ENCODE peak calls at places on chromosomes 4 and X, in nine cellular contexts. T is transverse colon, B is uterus, U is AG04450, E is RWPE1, J is coronary artery, M is nephron progenitor cell, L is lower lobe of right lung, G is fibroblast of mammary gland. R is an unnamed sample.

GRCh38 chrX:12469296-12469695 is 321.9 kb upstream of the PRPS2 start:
- DNase-seq in M (no peak), T (no peak), G (peak; percentile 4), L (no peak), J (no peak), U (no peak), E (no peak), B (no peak), R (no peak)

GRCh38 chr4:20254517-20255250 is 3.0 kb downstream of the SLIT2 start:
- DNase-seq in J (no peak), L (peak; percentile 46), B (peak; percentile 36), T (no peak), E (no peak), M (peak; percentile 75), U (no peak), G (no peak), R (peak; percentile 86)

GRCh38 chr4:108611360-108611759 is 9.0 kb upstream of the RPL34 start:
- DNase-seq in U (no peak), E (no peak), J (no peak), B (no peak), M (peak; percentile 20), L (no peak), G (peak; percentile 43), T (no peak), R (no peak)

GRCh38 chr4:117093581-117093980 is 8.2 kb upstream of the TRAM1L1 start:
- DNase-seq in G (peak; percentile 14), T (no peak), U (no peak), B (no peak), L (no peak), J (no peak), E (no peak), M (no peak), R (no peak)

GRCh38 chrX:105190252-105190853 is 30.1 kb downstream of the TEX13A start:
- DNase-seq in G (peak; percentile 41), J (no peak), U (no peak), M (peak; percentile 30), E (no peak), T (peak; percentile 10), B (no peak), L (no peak), R (no peak)

GRCh38 chr4:75673027-75673958 is at the start of gene G3BP2:
- DNase-seq in G (peak; percentile 98), B (peak; percentile 97), U (peak; percentile 95), E (peak; percentile 99), L (peak; percentile 99), T (peak; percentile 99), M (peak; percentile 95), J (peak; percentile 99), R (peak; percentile 98)

GRCh38 chr4:128525387-128525786 is 237.8 kb upstream of the PGRMC2 start:
- DNase-seq in M (no peak), E (no peak), J (no peak), G (peak; percentile 80), T (no peak), L (no peak), B (no peak), U (no peak), R (no peak)

GRCh38 chr4:177802665-177803064 is 360.4 kb upstream of the AGA start:
- DNase-seq in U (no peak), B (no peak), E (no peak), T (no peak), G (no peak), L (no peak), M (no peak), J (no peak), R (no peak)

GRCh38 chrX:29890646-29891200 is 324.6 kb upstream of the MAGEB2 start:
- DNase-seq in M (no peak), G (no peak), J (no peak), E (no peak), U (no peak), T (no peak), B (no peak), L (no peak), R (no peak)

GRCh38 chrX:9829308-9830267 is 43.4 kb downstream of the SHROOM2 start:
- DNase-seq in G (peak; percentile 56), B (no peak), L (no peak), E (peak; percentile 73), T (no peak), U (no peak), M (no peak), J (no peak), R (no peak)

GRCh38 chr4:101348367-101348827 is 1.1 kb upstream of the PPP3CA start:
- DNase-seq in U (no peak), M (no peak), B (no peak), T (no peak), E (no peak), J (no peak), L (no peak), G (no peak), R (peak; percentile 84)

GRCh38 chr4:127425202-127425845 is 207.4 kb upstream of the INTU start:
- DNase-seq in E (no peak), M (no peak), G (no peak), T (no peak), L (no peak), J (no peak), U (no peak), B (no peak), R (no peak)

GRCh38 chr4:146494143-146494542 is 27.6 kb downstream of the SLC10A7 start:
- DNase-seq in U (no peak), G (no peak), T (no peak), M (no peak), B (no peak), E (no peak), L (no peak), J (no peak), R (no peak)

DNA sequence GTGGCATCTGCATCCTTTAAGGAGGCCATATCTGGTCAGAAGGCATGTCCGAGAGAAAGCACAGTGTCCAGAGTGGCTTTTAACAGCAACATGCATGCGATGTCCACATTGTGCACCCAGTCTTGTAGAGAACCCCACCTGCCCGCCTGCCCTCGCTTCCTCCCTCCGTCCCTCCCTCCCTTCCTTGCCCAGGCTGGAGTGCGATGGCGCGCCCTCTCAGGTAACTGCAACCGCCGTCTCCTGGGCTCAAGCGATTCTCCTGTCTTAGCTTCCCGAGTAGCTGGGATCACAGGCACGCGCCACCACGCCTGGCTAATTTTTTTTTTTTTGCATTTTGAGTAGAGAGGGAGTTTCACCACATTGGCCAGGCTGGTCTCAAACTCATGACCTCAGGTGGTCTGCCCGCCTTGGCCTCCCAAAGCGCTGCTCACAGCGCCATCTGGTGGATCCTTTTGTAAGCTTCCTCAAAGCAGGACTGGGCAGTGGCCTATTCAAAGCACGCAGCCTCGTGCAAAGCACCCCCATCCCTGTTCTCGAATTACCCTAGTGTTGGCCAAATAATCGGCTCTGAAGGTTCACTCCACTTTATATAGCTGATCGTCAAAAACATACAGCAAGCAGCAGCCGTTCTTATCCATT is 15.0 kb downstream of the BRCC3 start:
- DNase-seq in U (no peak), E (no peak), B (peak; percentile 38), M (peak; percentile 32), T (peak; percentile 30), G (peak; percentile 48), L (no peak), J (no peak), R (no peak)
- TF ChIP-seq CTCF in U (peak; percentile 47), E (peak; percentile 46), B (peak; percentile 29), M (peak; percentile 27), T (peak; percentile 52), G (peak; percentile 52), L (peak; percentile 42), J (no peak), R (peak; percentile 49)

DNA sequence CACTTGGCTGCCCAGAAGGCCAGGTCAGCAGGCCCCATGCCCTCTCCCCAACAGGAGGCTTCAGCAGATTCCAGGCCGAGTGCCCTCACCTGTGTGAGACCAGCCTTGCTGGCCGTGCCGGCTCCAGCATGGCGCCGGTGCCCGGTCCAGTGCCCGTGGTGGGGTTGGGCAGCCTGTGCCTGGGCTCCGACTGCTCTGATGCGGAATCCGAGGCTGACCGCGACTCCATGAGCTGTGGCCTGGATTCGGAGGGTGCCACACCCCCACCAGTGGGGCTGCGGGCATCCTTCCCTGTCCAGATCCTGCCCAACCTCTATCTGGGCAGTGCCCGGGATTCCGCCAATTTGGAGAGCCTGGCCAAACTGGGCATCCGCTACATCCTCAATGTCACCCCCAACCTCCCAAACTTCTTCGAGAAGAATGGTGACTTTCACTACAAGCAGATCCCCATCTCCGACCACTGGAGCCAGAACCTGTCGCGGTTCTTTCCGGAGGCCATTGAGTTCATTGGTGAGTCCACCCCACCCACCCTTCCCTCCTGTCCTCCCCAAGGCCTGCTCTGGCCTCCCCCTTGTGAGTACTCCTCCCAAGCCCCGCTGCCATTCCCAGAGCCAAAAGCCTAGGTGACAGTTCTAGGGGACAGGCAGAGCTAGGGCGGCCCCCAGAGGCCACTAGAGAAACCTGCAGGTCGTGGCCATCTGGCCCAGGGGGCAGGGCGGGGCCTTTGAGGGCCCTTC is 2.3 kb downstream of the DUSP9 start:
- DNase-seq in U (no peak), B (peak; percentile 9), T (no peak), E (no peak), J (no peak), G (no peak), L (peak; percentile 70), M (peak; percentile 49), R (no peak)
- TF ChIP-seq CTCF in U (peak; percentile 7), B (no peak), T (peak; percentile 11), E (peak; percentile 21), J (no peak), G (no peak), L (peak; percentile 41), M (peak; percentile 30), R (no peak)

GRCh38 chr4:81042578-81043365 is 12.3 kb downstream of the BMP3 start:
- DNase-seq in G (no peak), J (no peak), B (no peak), M (no peak), E (no peak), U (no peak), T (no peak), L (no peak), R (no peak)

GRCh38 chr4:81039351-81040174 is 9.1 kb downstream of the BMP3 start:
- DNase-seq in B (no peak), E (no peak), G (no peak), L (peak; percentile 52), M (no peak), T (peak; percentile 22), U (no peak), J (no peak), R (no peak)

GRCh38 chr4:81038636-81039350 is 8.3 kb downstream of the BMP3 start:
- DNase-seq in B (no peak), J (no peak), T (no peak), L (no peak), G (no peak), U (no peak), E (no peak), M (no peak), R (no peak)

DNA sequence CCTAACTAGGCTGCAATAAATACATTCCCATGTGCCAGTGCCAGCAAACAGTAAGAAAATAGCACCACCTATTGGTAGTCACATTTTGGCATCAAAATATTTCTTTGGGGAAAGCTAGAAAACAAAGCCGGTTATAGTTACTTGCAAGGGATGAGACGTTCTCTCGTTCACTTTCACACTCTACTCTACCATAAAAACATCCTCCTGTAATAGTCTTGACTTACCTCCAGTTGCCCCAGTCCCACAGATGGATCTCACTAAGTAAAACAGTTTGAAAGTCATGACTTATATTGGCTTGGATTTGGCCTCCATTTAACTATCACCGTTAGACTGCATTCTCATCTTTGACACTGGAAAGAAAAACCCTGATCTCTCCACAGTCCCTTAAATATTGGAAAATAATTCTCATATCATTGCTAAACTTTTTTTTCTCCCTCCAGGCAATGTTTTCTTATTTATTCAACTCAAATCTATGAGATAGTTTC is 9.7 kb downstream of the BMP3 start:
- DNase-seq in J (no peak), U (no peak), T (no peak), M (peak; percentile 18), G (peak; percentile 39), E (peak; percentile 25), B (no peak), L (no peak), R (no peak)
- TF ChIP-seq CTCF in J (no peak), U (peak; percentile 79), T (peak; percentile 61), M (peak; percentile 81), G (peak; percentile 77), E (peak; percentile 52), B (no peak), L (peak; percentile 56), R (peak; percentile 60)

GRCh38 chrX:56563231-56564116 is at the start of gene UBQLN2:
- DNase-seq in G (peak; percentile 75), E (peak; percentile 34), T (peak; percentile 85), J (peak; percentile 78), B (peak; percentile 78), L (peak; percentile 87), M (peak; percentile 77), U (peak; percentile 42), R (peak; percentile 92)
- TF ChIP-seq CTCF in G (peak; percentile 32), E (peak; percentile 12), T (no peak), J (no peak), B (peak; percentile 17), L (no peak), M (no peak), U (peak; percentile 40), R (peak; percentile 40)

R was measured in osteocyte.